ENCODE peak calls at places on chromosome 18, in six cellular contexts. T, J, N, M, Z and C are unnamed samples.

GRCh38 chr18:7616661-7617060 is 49.5 kb downstream of the PTPRM start:
- DNase-seq in T (no peak), J (no peak), N (no peak), M (no peak), Z (no peak), C (no peak)

GRCh38 chr18:77102246-77103040 is 30.1 kb downstream of the MBP start:
- DNase-seq in T (no peak), J (peak), N (no peak), M (no peak), Z (no peak), C (no peak)

GRCh38 chr18:28065031-28065792 is 111.7 kb downstream of the CDH2 start:
- DNase-seq in T (no peak), J (no peak), N (peak), M (no peak), Z (no peak), C (no peak)

GRCh38 chr18:55819448-55819847 is 231.5 kb upstream of the TCF4 start:
- DNase-seq in T (no peak), J (no peak), N (no peak), M (no peak), Z (no peak), C (no peak)

GRCh38 chr18:74918276-74918675 is 290.7 kb downstream of the PTGR3 start:
- DNase-seq in T (no peak), J (no peak), N (no peak), M (no peak), Z (no peak), C (no peak)

GRCh38 chr18:11989174-11989573 is 7.9 kb downstream of the IMPA2 start:
- DNase-seq in T (no peak), J (no peak), N (no peak), M (no peak), Z (no peak), C (no peak)

GRCh38 chr18:39166776-39167175 is 1601.2 kb upstream of the CELF4 start:
- DNase-seq in T (no peak), J (no peak), N (no peak), M (no peak), Z (no peak), C (no peak)

GRCh38 chr18:23049698-23050373 is 85.4 kb upstream of the CABLES1 start:
- DNase-seq in T (no peak), J (no peak), N (no peak), M (no peak), Z (no peak), C (no peak)

GRCh38 chr18:50973367-50974126 is 5.7 kb downstream of the ELAC1 start:
- DNase-seq in T (no peak), J (no peak), N (peak), M (no peak), Z (no peak), C (no peak)

GRCh38 chr18:75128911-75129716 is 79.8 kb downstream of the PTGR3 start:
- DNase-seq in T (peak), J (no peak), N (no peak), M (no peak), Z (no peak), C (no peak)

GRCh38 chr18:76145968-76146367 is 349.1 kb downstream of the ZNF516 start:
- DNase-seq in T (no peak), J (no peak), N (no peak), M (no peak), Z (no peak), C (no peak)

GRCh38 chr18:42310956-42311355 is 355.9 kb downstream of the PIK3C3 start:
- DNase-seq in T (no peak), J (no peak), N (no peak), M (no peak), Z (no peak), C (no peak)

GRCh38 chr18:48678237-48679115 is 139.6 kb downstream of the CTIF start:
- DNase-seq in T (no peak), J (no peak), N (no peak), M (no peak), Z (no peak), C (no peak)

GRCh38 chr18:21725201-21725600 is 15.4 kb upstream of the MIB1 start:
- DNase-seq in T (no peak), J (no peak), N (no peak), M (no peak), Z (no peak), C (no peak)

GRCh38 chr18:33839452-33840225 is 261.6 kb downstream of the ASXL3 start:
- DNase-seq in T (no peak), J (no peak), N (peak), M (peak), Z (peak), C (no peak)

GRCh38 chr18:61727241-61727640 is 165.6 kb downstream of the RNF152 start:
- DNase-seq in T (no peak), J (no peak), N (no peak), M (no peak), Z (no peak), C (no peak)

GRCh38 chr18:73741946-73742345 is 405.7 kb downstream of the FBXO15 start:
- DNase-seq in T (no peak), J (no peak), N (no peak), M (no peak), Z (no peak), C (no peak)

GRCh38 chr18:56639094-56639361 is 636 bp upstream of the TXNL1 start:
- DNase-seq in T (no peak), J (no peak), N (no peak), M (no peak), Z (no peak), C (no peak)

GRCh38 chr18:22924589-22924988 is 8.5 kb upstream of the RBBP8 start:
- DNase-seq in T (no peak), J (no peak), N (no peak), M (no peak), Z (no peak), C (no peak)

GRCh38 chr18:21682276-21683051 is 22.1 kb downstream of the ABHD3 start:
- DNase-seq in T (no peak), J (peak), N (no peak), M (no peak), Z (no peak), C (no peak)

GRCh38 chr18:36808681-36809080 is 20.1 kb downstream of the TPGS2 start:
- DNase-seq in T (no peak), J (no peak), N (no peak), M (no peak), Z (no peak), C (no peak)

GRCh38 chr18:78416853-78417252 is 562.8 kb upstream of the SALL3 start:
- DNase-seq in T (no peak), J (no peak), N (no peak), M (no peak), Z (no peak), C (no peak)

GRCh38 chr18:46408334-46408987 is 248.6 kb downstream of the LOXHD1 start:
- DNase-seq in T (no peak), J (no peak), N (peak), M (peak), Z (no peak), C (no peak)

GRCh38 chr18:36035253-36035652 is 32.1 kb downstream of the RPRD1A start:
- DNase-seq in T (no peak), J (no peak), N (no peak), M (no peak), Z (no peak), C (no peak)

GRCh38 chr18:45024357-45025107 is 343.8 kb downstream of the SETBP1 start:
- DNase-seq in T (no peak), J (no peak), N (no peak), M (no peak), Z (no peak), C (no peak)

GRCh38 chr18:66124394-66124793 is 373.6 kb downstream of the CDH7 start:
- DNase-seq in T (no peak), J (no peak), N (peak), M (no peak), Z (no peak), C (no peak)

GRCh38 chr18:10035306-10035991 is 121.6 kb downstream of the VAPA start:
- DNase-seq in T (no peak), J (no peak), N (no peak), M (no peak), Z (no peak), C (no peak)

GRCh38 chr18:319745-320144 is 51.9 kb upstream of the THOC1 start:
- DNase-seq in T (no peak), J (no peak), N (no peak), M (no peak), Z (no peak), C (no peak)

GRCh38 chr18:35267809-35268208 is 22.2 kb downstream of the ZSCAN30 start:
- DNase-seq in T (no peak), J (no peak), N (no peak), M (no peak), Z (no peak), C (no peak)

GRCh38 chr18:59885579-59886163 is 14.1 kb upstream of the PMAIP1 start:
- DNase-seq in T (no peak), J (peak), N (no peak), M (no peak), Z (no peak), C (no peak)

GRCh38 chr18:77702686-77703085 is 453.0 kb downstream of the GALR1 start:
- DNase-seq in T (no peak), J (no peak), N (peak), M (no peak), Z (no peak), C (peak)

GRCh38 chr18:2641638-2642037 is 13.9 kb upstream of the SMCHD1 start:
- DNase-seq in T (no peak), J (peak), N (no peak), M (no peak), Z (no peak), C (no peak)
- TF ChIP-seq SIN3A in T (no peak), J (no peak), N (no peak), M (no peak), Z (no peak), C (no peak)

DNA sequence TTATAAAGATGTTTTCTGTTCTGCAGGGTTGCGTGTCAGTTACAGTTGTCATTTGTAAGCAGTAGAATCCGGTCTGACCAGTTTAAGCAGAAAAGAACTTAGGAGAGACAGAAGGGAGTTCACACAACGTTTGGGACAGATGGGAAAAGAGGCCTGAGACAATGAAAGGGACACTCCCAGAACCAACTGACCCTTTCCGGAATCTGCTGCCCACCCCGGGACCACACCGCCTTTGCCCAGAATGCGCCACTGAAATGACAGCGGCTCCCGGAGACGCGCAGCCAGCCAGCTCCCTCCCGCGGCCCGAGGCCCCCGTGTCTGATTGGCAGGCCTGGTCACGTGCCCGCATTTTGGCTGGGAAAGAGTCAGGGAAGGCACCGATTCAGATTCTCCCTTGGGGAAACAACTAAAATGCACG is 244.6 kb downstream of the BCL2 start:
- DNase-seq in T (peak), J (no peak), N (peak), M (peak), Z (peak), C (no peak)
- H3K4me3 ChIP-seq in T (peak), J (peak), N (peak), M (peak), Z (peak), C (peak)

DNA sequence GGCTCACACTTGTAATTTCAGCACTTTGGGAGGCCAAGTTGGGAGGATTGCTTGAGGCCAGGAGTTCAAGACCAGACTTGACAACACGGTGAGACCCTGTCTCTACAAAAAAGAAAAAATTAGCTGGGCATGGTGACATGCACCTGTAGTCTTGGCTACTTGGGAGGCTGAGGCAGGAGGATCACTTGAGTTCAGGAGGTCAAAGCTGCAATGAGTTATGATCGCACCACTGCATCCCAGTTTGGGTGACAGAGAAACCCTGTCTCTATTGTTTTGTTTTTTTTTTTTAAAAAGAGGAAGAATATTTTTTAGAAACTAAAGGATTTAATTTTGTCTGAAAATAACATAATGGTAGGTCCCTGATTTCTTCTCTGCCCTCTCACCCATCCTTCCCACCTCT is 79.4 kb upstream of the TMEM200C start:
- DNase-seq in T (no peak), J (no peak), N (no peak), M (no peak), Z (no peak), C (no peak)
- H3K27ac ChIP-seq in T (no peak), J (peak), N (no peak), M (no peak), Z (no peak), C (no peak)

GRCh38 chr18:8982416-8983183 is 119.9 kb upstream of the NDUFV2 start:
- DNase-seq in T (no peak), J (no peak), N (peak), M (peak), Z (peak), C (peak)
- TF ChIP-seq SIN3A in T (no peak), J (no peak), N (no peak), M (no peak), Z (no peak), C (no peak)

GRCh38 chr18:24702001-24702400 is 241.6 kb downstream of the HRH4 start:
- DNase-seq in T (no peak), J (no peak), N (no peak), M (no peak), Z (no peak), C (no peak)
- H3K4me3 ChIP-seq in T (no peak), J (no peak), N (no peak), M (no peak), Z (no peak), C (no peak)

DNA sequence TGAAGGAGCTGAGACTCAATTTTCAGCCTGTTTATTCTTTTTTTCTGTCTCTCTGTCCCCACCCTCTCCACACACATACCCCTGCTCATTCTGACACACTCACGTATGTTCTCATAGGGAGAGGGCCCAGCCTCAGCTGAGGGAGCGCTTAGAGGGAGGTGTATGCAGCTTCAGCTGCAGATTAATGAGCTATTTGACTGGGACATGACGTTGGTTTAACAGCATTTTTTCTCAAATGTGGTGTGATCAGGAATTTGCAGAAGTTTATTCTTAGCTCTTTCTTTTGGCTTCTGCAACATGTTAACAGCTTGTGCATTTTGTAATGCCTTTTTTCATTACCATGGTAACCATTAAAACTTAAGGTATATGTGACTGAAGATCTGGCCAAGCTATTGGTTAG is 1547.1 kb upstream of the PIK3C3 start:
- DNase-seq in T (no peak), J (no peak), N (no peak), M (no peak), Z (no peak), C (no peak)
- H3K27ac ChIP-seq in T (no peak), J (no peak), N (no peak), M (no peak), Z (no peak), C (no peak)